ENCODE peak calls at places on chromosomes 16 and 17, in four cellular contexts. Y is CD4-positive, alpha-beta T cell; S is A549; T is NCI-H1436. P is an unnamed sample.

GRCh38 chr17:77449908-77450741 is 309.4 kb downstream of the SEC14L1 start:
- DNase-seq in T (no peak), S (peak; percentile 56), Y (no peak), P (peak; percentile 87)

GRCh38 chr16:47928008-47928407 is 227.8 kb downstream of the ABCC12 start:
- DNase-seq in Y (no peak), S (no peak), T (no peak), P (peak; percentile 65)

GRCh38 chr16:88809068-88809675 is 2.6 kb downstream of the APRT start:
- DNase-seq in S (no peak), Y (no peak), T (no peak), P (peak; percentile 60)

GRCh38 chr16:12874135-12874534 is 27.3 kb upstream of the SHISA9 start:
- DNase-seq in S (peak; percentile 57), T (no peak), Y (no peak), P (no peak)

GRCh38 chr17:77285594-77286390 is 145.0 kb downstream of the SEC14L1 start:
- DNase-seq in S (peak; percentile 72), T (no peak), Y (no peak), P (no peak)

GRCh38 chr17:21039839-21040575 is 2.8 kb downstream of the USP22 start:
- DNase-seq in Y (no peak), S (peak; percentile 57), T (peak; percentile 57), P (peak; percentile 70)

GRCh38 chr17:63772801-63773271 is 561 bp downstream of the CCDC47 start:
- DNase-seq in S (no peak), T (no peak), Y (no peak), P (peak; percentile 56)

GRCh38 chr16:65743558-65743957 is 621.7 kb upstream of the CDH11 start:
- DNase-seq in S (no peak), Y (no peak), T (no peak), P (peak; percentile 41)

GRCh38 chr16:74570412-74571301 is 36.3 kb downstream of the GLG1 start:
- DNase-seq in S (no peak), Y (no peak), T (no peak), P (no peak)

GRCh38 chr17:18858567-18859245 is 775 bp downstream of the PRPSAP2 start:
- DNase-seq in Y (no peak), S (no peak), T (no peak), P (peak; percentile 48)

GRCh38 chr16:31094088-31094423 is 541 bp downstream of the VKORC1 start:
- DNase-seq in S (no peak), T (no peak), Y (no peak), P (peak; percentile 61)

GRCh38 chr16:66426112-66427035 is 721 bp upstream of the BEAN1 start:
- DNase-seq in T (no peak), Y (no peak), S (no peak), P (no peak)

GRCh38 chr17:1571362-1571746 is 8.8 kb upstream of the PITPNA start:
- DNase-seq in T (no peak), Y (no peak), S (no peak), P (no peak)

GRCh38 chr17:41067281-41067680 is 1.6 kb upstream of the KRTAP2-4 start:
- DNase-seq in S (no peak), Y (no peak), T (no peak), P (no peak)

GRCh38 chr17:35597604-35598003 is 10.5 kb downstream of the AP2B1 start:
- DNase-seq in S (no peak), T (no peak), Y (no peak), P (no peak)

GRCh38 chr17:38507436-38507835 is 79.2 kb downstream of the ARHGAP23 start:
- DNase-seq in Y (no peak), T (no peak), S (no peak), P (no peak)

GRCh38 chr17:50913120-50913519 is 47.0 kb upstream of the TOB1 start:
- DNase-seq in S (no peak), T (no peak), Y (no peak), P (no peak)

GRCh38 chr17:74430706-74431567 is 951 bp upstream of the GPRC5C start:
- DNase-seq in T (peak; percentile 36), S (peak; percentile 97), Y (no peak), P (no peak)

GRCh38 chr17:28394717-28395116 is 11.3 kb downstream of the SLC46A1 start:
- DNase-seq in Y (no peak), T (no peak), S (no peak), P (no peak)

GRCh38 chr17:41118721-41119120 is 548 bp upstream of the KRTAP4-11 start:
- DNase-seq in T (no peak), Y (no peak), S (no peak), P (no peak)

GRCh38 chr16:23048164-23048563 is 101.1 kb downstream of the USP31 start:
- DNase-seq in S (peak; percentile 18), T (no peak), Y (no peak), P (no peak)

GRCh38 chr16:68300736-68301459 is 9.8 kb downstream of the SLC7A6OS start:
- DNase-seq in T (no peak), S (no peak), Y (no peak), P (no peak)

GRCh38 chr17:81422776-81423697 is 27.8 kb downstream of the BAHCC1 start:
- DNase-seq in T (no peak), S (peak; percentile 90), Y (no peak), P (no peak)

GRCh38 chr16:85302848-85303353 is 190.6 kb upstream of the CIBAR2 start:
- DNase-seq in S (no peak), Y (no peak), T (no peak), P (no peak)

GRCh38 chr17:57644311-57644710 is 100.8 kb downstream of the CCDC182 start:
- DNase-seq in T (no peak), S (no peak), Y (no peak), P (no peak)

GRCh38 chr17:64219571-64219970 is 43.5 kb downstream of the TEX2 start:
- DNase-seq in T (no peak), Y (no peak), S (no peak), P (no peak)

GRCh38 chr17:47265983-47266541 is 12.4 kb downstream of the ITGB3 start:
- DNase-seq in S (no peak), T (no peak), Y (no peak), P (peak; percentile 49)

GRCh38 chr17:82859431-82860403 is 19.9 kb upstream of the ZNF750 start:
- DNase-seq in S (peak; percentile 41), Y (peak; percentile 64), T (no peak), P (no peak)

GRCh38 chr16:57283214-57283955 is 1.1 kb downstream of the PLLP start:
- DNase-seq in S (no peak), Y (no peak), T (no peak), P (no peak)

GRCh38 chr17:30263552-30264333 is 28.0 kb downstream of the BLMH start:
- DNase-seq in T (no peak), S (no peak), Y (no peak), P (no peak)

GRCh38 chr17:81867123-81867951 is 3.8 kb downstream of the ARHGDIA start:
- DNase-seq in Y (peak; percentile 41), T (no peak), S (no peak), P (peak; percentile 81)

GRCh38 chr16:31712064-31712540 is 161.5 kb upstream of the ZNF267 start:
- DNase-seq in T (no peak), S (no peak), Y (peak; percentile 31), P (peak; percentile 36)

GRCh38 chr16:63808730-63809129 is 1313.1 kb downstream of the CDH11 start:
- DNase-seq in S (no peak), T (no peak), Y (no peak), P (no peak)

GRCh38 chr17:73591278-73592078 is 52.8 kb downstream of the SDK2 start:
- DNase-seq in S (no peak), Y (peak; percentile 67), T (peak; percentile 66), P (no peak)

GRCh38 chr17:7711356-7711755 is 6.2 kb upstream of the DNAH2 start:
- DNase-seq in S (peak; percentile 68), T (no peak), Y (no peak), P (peak; percentile 61)

GRCh38 chr17:41687828-41688640 is 651 bp upstream of the EIF1 start:
- DNase-seq in Y (peak; percentile 67), S (no peak), T (peak; percentile 79), P (peak; percentile 81)

GRCh38 chr16:23182675-23183485 is at the start of gene SCNN1G:
- DNase-seq in S (peak; percentile 25), Y (no peak), T (no peak), P (no peak)